ENCODE peak calls at places on chromosome 17, in ten cellular contexts. D is mucosa of gallbladder; G is Ammon's horn; P is endodermal cell; S is GM12865; N is NCI-H2171; F is stimulated activated naive B cell treated with anti-CD40 and anti-IgM and Interleukin-4, amounts not matched to agents 10 μg/mL and 1 μg/mL and 100 μg/mL, for 72 hours; E is left ventricle myocardium inferior; I is HT1080; K is SW 1271. H is an unnamed sample.

GRCh38 chr17:8632087-8632486 is 1.6 kb upstream of the MYH10 start:
- DNase-seq in D (no peak), G (no peak), P (peak), S (no peak), N (no peak), F (no peak), E (no peak), I (no peak), K (no peak), H (no peak)

GRCh38 chr17:78357177-78357586 is 2.7 kb downstream of the SOCS3 start:
- DNase-seq in D (no peak), G (peak), P (no peak), S (no peak), N (no peak), F (no peak), E (peak), I (peak), K (no peak), H (no peak)

GRCh38 chr17:57001541-57001940 is 23.6 kb downstream of the SCPEP1 start:
- DNase-seq in D (no peak), G (no peak), P (peak), S (no peak), N (no peak), F (no peak), E (no peak), I (no peak), K (no peak), H (no peak)

GRCh38 chr17:82445542-82445941 is 5.0 kb downstream of the CYBC1 start:
- DNase-seq in D (no peak), G (no peak), P (no peak), S (no peak), N (no peak), F (no peak), E (no peak), I (no peak), K (no peak), H (no peak)

GRCh38 chr17:43645765-43646481 is 15.8 kb downstream of the MEOX1 start:
- DNase-seq in D (peak), G (no peak), P (peak), S (no peak), N (no peak), F (no peak), E (peak), I (no peak), K (no peak), H (no peak)

GRCh38 chr17:17495448-17496188 is 577 bp downstream of the RASD1 start:
- DNase-seq in D (no peak), G (peak), P (peak), S (peak), N (peak), F (no peak), E (no peak), I (no peak), K (no peak), H (peak)

GRCh38 chr17:66445229-66445628 is 142.8 kb downstream of the PRKCA start:
- DNase-seq in D (no peak), G (no peak), P (no peak), S (no peak), N (no peak), F (no peak), E (no peak), I (no peak), K (no peak), H (no peak)

GRCh38 chr17:66663041-66663494 is 171.8 kb upstream of the CACNG5 start:
- DNase-seq in D (no peak), G (no peak), P (no peak), S (no peak), N (no peak), F (no peak), E (no peak), I (no peak), K (no peak), H (no peak)

GRCh38 chr17:82840431-82840831 is 609 bp upstream of the ZNF750 start:
- DNase-seq in D (no peak), G (no peak), P (peak), S (no peak), N (peak), F (no peak), E (no peak), I (no peak), K (no peak), H (peak)

GRCh38 chr17:65564793-65565192 is 3.3 kb upstream of the AXIN2 start:
- DNase-seq in D (no peak), G (peak), P (no peak), S (no peak), N (peak), F (no peak), E (no peak), I (no peak), K (no peak), H (no peak)

GRCh38 chr17:32335647-32336046 is 6.3 kb downstream of the C17orf75 start:
- DNase-seq in D (no peak), G (no peak), P (peak), S (no peak), N (no peak), F (no peak), E (no peak), I (peak), K (no peak), H (no peak)

GRCh38 chr17:75535119-75535537 is 9.6 kb downstream of the LLGL2 start:
- DNase-seq in D (peak), G (no peak), P (no peak), S (peak), N (no peak), F (peak), E (no peak), I (no peak), K (no peak), H (no peak)